ENCODE peak calls at places on chromosomes 16 and 17, in seven cellular contexts. A is Caco-2, O is mesendoderm, B is A549, G is K562, U is thoracic aorta, C is heart right ventricle. S is an unnamed sample.

GRCh38 chr16:87661561-87661960 is 59.3 kb downstream of the JPH3 start:
- DNase-seq in A (peak; percentile 82), O (peak; percentile 76), B (peak; percentile 43), G (peak; percentile 68), U (no peak), C (peak; percentile 43), S (no peak)

GRCh38 chr17:67733371-67733770 is 15.6 kb downstream of the NOL11 start:
- DNase-seq in A (no peak), O (no peak), B (no peak), G (no peak), U (no peak), C (no peak), S (no peak)

GRCh38 chr17:41771389-41772206 is 14.9 kb downstream of the JUP start:
- DNase-seq in A (no peak), O (no peak), B (no peak), G (no peak), U (no peak), C (no peak), S (no peak)

GRCh38 chr16:27729516-27730304 is 179.8 kb downstream of the KATNIP start:
- DNase-seq in A (no peak), O (no peak), B (no peak), G (no peak), U (no peak), C (peak; percentile 13), S (no peak)

GRCh38 chr16:62404857-62405611 is 368.8 kb upstream of the CDH8 start:
- DNase-seq in A (no peak), O (no peak), B (no peak), G (no peak), U (no peak), C (no peak), S (no peak)

GRCh38 chr17:41651625-41652460 is 27.5 kb upstream of the KRT17 start:
- DNase-seq in A (no peak), O (no peak), B (no peak), G (no peak), U (no peak), C (no peak), S (peak; percentile 75)

GRCh38 chr17:61389670-61390478 is 9.8 kb upstream of the TBX2 start:
- DNase-seq in A (peak; percentile 58), O (peak; percentile 61), B (peak; percentile 72), G (peak; percentile 40), U (no peak), C (no peak), S (no peak)

GRCh38 chr17:76385892-76386786 is 1.7 kb downstream of the SPHK1 start:
- DNase-seq in A (peak; percentile 93), O (peak; percentile 86), B (peak; percentile 98), G (peak; percentile 94), U (peak; percentile 52), C (peak; percentile 86), S (peak; percentile 88)

GRCh38 chr17:68356520-68356919 is 65.2 kb downstream of the ARSG start:
- DNase-seq in A (no peak), O (no peak), B (no peak), G (no peak), U (no peak), C (no peak), S (no peak)

GRCh38 chr17:16342979-16343378 is 10.3 kb downstream of the CENPV start:
- DNase-seq in A (no peak), O (no peak), B (no peak), G (no peak), U (no peak), C (no peak), S (peak; percentile 56)

GRCh38 chr16:12646490-12647274 is 157.0 kb downstream of the CPPED1 start:
- DNase-seq in A (no peak), O (peak; percentile 75), B (no peak), G (peak; percentile 34), U (no peak), C (no peak), S (no peak)

GRCh38 chr17:8315740-8316217 is 5.7 kb downstream of the ARHGEF15 start:
- DNase-seq in A (no peak), O (peak; percentile 53), B (no peak), G (no peak), U (no peak), C (no peak), S (no peak)

GRCh38 chr16:66292241-66292935 is 74.1 kb upstream of the CDH5 start:
- DNase-seq in A (no peak), O (no peak), B (no peak), G (no peak), U (no peak), C (no peak), S (peak; percentile 52)

GRCh38 chr17:5899496-5900195 is 170.5 kb upstream of the WSCD1 start:
- DNase-seq in A (no peak), O (no peak), B (no peak), G (no peak), U (no peak), C (no peak), S (no peak)

DNA sequence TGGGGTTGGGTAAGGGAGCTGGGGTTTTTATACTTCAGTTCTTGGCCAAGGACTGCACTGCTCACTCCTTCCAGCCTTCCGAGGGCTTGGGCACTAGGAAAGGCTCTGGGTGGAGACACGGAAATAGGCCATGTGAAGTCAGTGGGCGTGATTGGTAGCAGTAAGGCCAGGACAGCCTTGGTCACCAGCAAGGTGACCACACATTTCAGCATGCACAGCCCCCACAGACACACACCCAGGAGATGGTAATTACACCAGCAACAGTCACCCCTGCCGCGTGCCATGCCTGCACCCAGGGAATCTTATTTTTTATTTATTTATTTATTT is 252.5 kb downstream of the SEC14L1 start:
- DNase-seq in A (no peak), O (no peak), B (no peak), G (no peak), U (no peak), C (no peak), S (no peak)
- H3K4me3 ChIP-seq in A (no peak overlapping the region), O (no peak overlapping the region), B (peak overlapping the region; percentile 8), G (no peak overlapping the region), U (no peak overlapping the region), C (no peak overlapping the region), S (no peak overlapping the region)

GRCh38 chr16:14186954-14187306 is 115.8 kb downstream of the MRTFB start:
- DNase-seq in A (no peak), O (no peak), B (no peak), G (no peak), U (no peak), C (no peak), S (no peak)
- H3K4me3 ChIP-seq in A (no peak overlapping the region), O (no peak overlapping the region), B (no peak overlapping the region), G (no peak overlapping the region), U (peak overlapping the region; percentile 66), C (peak overlapping the region; percentile 13), S (peak overlapping the region; percentile 22)

DNA sequence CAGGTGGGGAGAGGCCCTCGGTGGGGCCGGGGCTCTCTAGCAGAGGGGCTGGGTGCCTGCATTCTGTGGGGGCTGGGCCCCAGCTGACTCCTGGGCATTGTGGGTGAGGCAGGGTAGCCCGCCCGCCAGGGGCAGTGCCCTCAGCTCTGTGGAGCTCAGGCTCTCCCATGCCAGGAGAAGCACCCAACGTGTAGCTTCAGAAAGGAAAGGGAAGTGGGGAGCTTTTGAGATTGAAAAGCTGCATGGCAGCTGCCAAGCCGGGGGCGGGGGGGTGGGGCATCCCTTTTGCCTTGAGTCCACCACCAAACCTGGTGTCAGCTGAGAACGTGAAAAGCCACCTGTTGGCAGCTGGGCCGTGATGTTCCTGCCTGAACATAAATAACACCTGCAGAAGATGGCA is 192.1 kb upstream of the CIBAR2 start:
- DNase-seq in A (no peak), O (no peak), B (no peak), G (no peak), U (no peak), C (no peak), S (no peak)
- H3K4me3 ChIP-seq in A (no peak overlapping the region), O (no peak overlapping the region), B (no peak overlapping the region), G (no peak overlapping the region), U (no peak overlapping the region), C (no peak overlapping the region), S (no peak overlapping the region)

DNA sequence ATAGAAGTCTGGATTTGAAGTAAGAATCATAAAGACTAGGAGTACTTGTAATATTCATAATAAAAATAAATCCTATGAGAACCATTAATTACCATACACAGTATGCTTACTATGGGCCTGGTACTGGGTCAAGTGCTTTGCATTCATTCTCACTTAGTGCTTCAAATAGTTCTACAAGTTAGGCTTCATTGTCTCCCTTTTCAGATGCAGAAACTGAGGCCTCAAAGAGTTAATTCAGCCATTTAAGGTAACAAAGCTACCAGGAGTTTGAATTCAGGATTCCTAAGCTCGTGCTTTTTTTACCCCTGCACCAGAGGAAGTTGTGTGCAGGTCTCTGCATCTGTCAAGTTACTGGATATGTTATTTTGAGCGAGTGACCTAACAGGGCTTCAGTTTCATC is 1098.4 kb upstream of the EEF2KMT start:
- DNase-seq in A (no peak), O (no peak), B (no peak), G (no peak), U (no peak), C (no peak), S (no peak)
- H3K4me3 ChIP-seq in A (no peak overlapping the region), O (no peak overlapping the region), B (no peak overlapping the region), G (no peak overlapping the region), U (no peak overlapping the region), C (no peak overlapping the region), S (no peak overlapping the region)

GRCh38 chr17:74744349-74744713 is 4.1 kb upstream of the NHERF1 start:
- DNase-seq in A (no peak), O (no peak), B (no peak), G (no peak), U (no peak), C (no peak), S (peak; percentile 15)
- H3K4me3 ChIP-seq in A (no peak overlapping the region), O (no peak overlapping the region), B (no peak overlapping the region), G (no peak overlapping the region), U (no peak overlapping the region), C (no peak overlapping the region), S (no peak overlapping the region)

DNA sequence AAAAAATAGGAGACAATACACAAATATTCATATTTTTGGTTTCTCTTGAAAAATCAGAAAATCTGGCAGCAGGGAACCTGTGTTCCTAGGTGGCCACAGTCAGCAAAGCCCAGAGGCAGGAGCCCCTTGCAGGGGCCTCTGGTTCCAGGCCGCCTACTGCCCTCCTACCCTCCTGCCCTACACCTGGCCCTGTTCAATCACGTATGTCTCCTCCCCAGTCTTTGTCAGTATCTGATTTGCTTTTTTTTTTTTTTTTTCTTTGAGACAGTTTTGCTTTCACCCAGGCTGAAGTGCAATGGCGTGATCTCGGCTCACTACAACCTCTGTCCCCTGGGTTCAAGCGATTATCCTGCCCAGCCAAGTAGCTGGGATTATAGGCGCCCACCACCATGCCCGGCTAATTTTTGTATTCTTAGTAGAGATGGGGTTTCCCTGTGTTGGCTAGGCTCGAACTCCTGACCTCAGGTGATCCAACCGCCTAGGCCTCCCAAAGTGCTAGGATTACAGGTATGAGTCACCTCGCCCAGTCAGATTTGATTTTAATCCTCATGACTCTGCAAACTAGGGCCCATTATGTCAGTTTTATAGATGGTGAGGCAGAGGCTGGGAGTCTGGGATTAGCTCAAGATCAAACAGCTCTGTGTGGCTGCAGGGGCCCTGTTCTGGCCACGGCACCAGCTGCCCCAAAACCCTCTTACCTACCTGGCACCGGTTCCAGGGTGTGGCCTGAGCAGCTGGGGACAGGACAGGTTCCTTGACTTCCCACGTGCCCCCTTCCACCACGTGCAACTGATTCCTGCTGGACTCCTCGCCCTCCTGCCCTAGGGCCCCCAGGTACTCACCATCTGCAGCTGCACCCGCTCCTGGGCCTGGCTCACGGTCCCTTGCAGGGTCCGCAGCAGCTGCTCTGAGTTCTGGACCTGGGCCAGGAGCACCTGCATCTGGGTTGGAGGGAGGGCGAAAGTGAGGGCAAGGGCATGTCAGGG is 14.7 kb downstream of the RABEP2 start:
- DNase-seq in A (no peak), O (peak; percentile 9), B (no peak), G (no peak), U (no peak), C (no peak), S (no peak)
- H3K4me3 ChIP-seq in A (no peak overlapping the region), O (no peak overlapping the region), B (no peak overlapping the region), G (no peak overlapping the region), U (no peak overlapping the region), C (no peak overlapping the region), S (no peak overlapping the region)

GRCh38 chr16:4373356-4373908 is 1.8 kb downstream of the VASN start:
- DNase-seq in A (no peak), O (no peak), B (no peak), G (no peak), U (no peak), C (no peak), S (no peak)
- H3K4me3 ChIP-seq in A (no peak overlapping the region), O (no peak overlapping the region), B (peak overlapping the region; percentile 27), G (no peak overlapping the region), U (peak overlapping the region; percentile 85), C (peak overlapping the region; percentile 38), S (peak overlapping the region; percentile 72)

S was measured in sigmoid colon.